ENCODE peak calls at places on chromosome 5, in six cellular contexts. K, W, Y, J, Q and B are unnamed samples.
A peak's percentile ranks its signal among the peaks of the same experiment; 100 is the strongest.

GRCh38 chr5:9538504-9538903 is 7.4 kb downstream of the SEMA5A start:
- DNase-seq in K (no peak), W (no peak), Y (no peak), J (no peak), Q (no peak), B (no peak)

GRCh38 chr5:35608881-35609779 is 8.5 kb upstream of the SPEF2 start:
- DNase-seq in K (no peak), W (peak; percentile 36), Y (no peak), J (no peak), Q (no peak), B (no peak)

GRCh38 chr5:172862165-172862801 is 28.2 kb downstream of the ERGIC1 start:
- DNase-seq in K (no peak), W (no peak), Y (no peak), J (no peak), Q (no peak), B (no peak)

GRCh38 chr5:147576646-147577535 is 67.0 kb upstream of the DPYSL3 start:
- DNase-seq in K (no peak), W (peak; percentile 53), Y (peak; percentile 62), J (peak; percentile 69), Q (peak; percentile 27), B (peak; percentile 43)

GRCh38 chr5:77186990-77187389 is 23.5 kb upstream of the PDE8B start:
- DNase-seq in K (no peak), W (no peak), Y (no peak), J (no peak), Q (no peak), B (no peak)

GRCh38 chr5:169944922-169945675 is 35.2 kb downstream of the INSYN2B start:
- DNase-seq in K (no peak), W (no peak), Y (no peak), J (no peak), Q (no peak), B (no peak)

GRCh38 chr5:169350759-169351240 is 49.9 kb upstream of the SLIT3 start:
- DNase-seq in K (no peak), W (peak; percentile 99), Y (peak; percentile 97), J (peak; percentile 91), Q (no peak), B (no peak)

GRCh38 chr5:122392844-122393243 is 80.8 kb downstream of the SNCAIP start:
- DNase-seq in K (no peak), W (no peak), Y (no peak), J (no peak), Q (no peak), B (no peak)

GRCh38 chr5:136772541-136772940 is 407.2 kb upstream of the TRPC7 start:
- DNase-seq in K (no peak), W (no peak), Y (no peak), J (no peak), Q (no peak), B (no peak)

GRCh38 chr5:643811-644271 is 31.7 kb downstream of the CEP72 start:
- DNase-seq in K (no peak), W (no peak), Y (no peak), J (no peak), Q (no peak), B (no peak)

GRCh38 chr5:110917161-110917875 is 154.2 kb upstream of the TSLP start:
- DNase-seq in K (no peak), W (no peak), Y (no peak), J (no peak), Q (no peak), B (no peak)

GRCh38 chr5:43729846-43730478 is 127.0 kb downstream of the NNT start:
- DNase-seq in K (no peak), W (no peak), Y (peak; percentile 34), J (peak; percentile 28), Q (no peak), B (peak; percentile 38)

GRCh38 chr5:173315495-173316352 is 12.5 kb downstream of the STC2 start:
- DNase-seq in K (no peak), W (peak; percentile 57), Y (peak; percentile 61), J (peak; percentile 42), Q (peak; percentile 61), B (peak; percentile 65)

GRCh38 chr5:134911285-134912215 is 6.6 kb downstream of the PCBD2 start:
- DNase-seq in K (no peak), W (no peak), Y (no peak), J (no peak), Q (no peak), B (no peak)

GRCh38 chr5:61275841-61276240 is 56.2 kb upstream of the ZSWIM6 start:
- DNase-seq in K (no peak), W (peak; percentile 40), Y (peak; percentile 41), J (peak; percentile 46), Q (no peak), B (peak; percentile 89)

GRCh38 chr5:83924171-83924570 is 203.5 kb upstream of the HAPLN1 start:
- DNase-seq in K (no peak), W (no peak), Y (peak; percentile 19), J (peak; percentile 65), Q (no peak), B (no peak)

GRCh38 chr5:167511-167910 is 23.8 kb upstream of the LRRC14B start:
- DNase-seq in K (no peak), W (no peak), Y (peak; percentile 33), J (no peak), Q (no peak), B (no peak)

GRCh38 chr5:96331210-96331609 is 101.8 kb downstream of the PCSK1 start:
- DNase-seq in K (no peak), W (no peak), Y (no peak), J (peak; percentile 34), Q (no peak), B (no peak)

GRCh38 chr5:154628685-154629084 is 126.5 kb upstream of the LARP1 start:
- DNase-seq in K (no peak), W (no peak), Y (no peak), J (no peak), Q (no peak), B (no peak)

GRCh38 chr5:141881886-141882285 is 3.7 kb upstream of the PCDH1 start:
- DNase-seq in K (no peak), W (no peak), Y (no peak), J (no peak), Q (no peak), B (no peak)

GRCh38 chr5:130502702-130503101 is 598.4 kb downstream of the CHSY3 start:
- DNase-seq in K (no peak), W (no peak), Y (no peak), J (no peak), Q (no peak), B (no peak)

GRCh38 chr5:32733582-32734340 is 22.6 kb downstream of the NPR3 start:
- DNase-seq in K (no peak), W (no peak), Y (no peak), J (no peak), Q (no peak), B (no peak)

GRCh38 chr5:81787843-81788242 is 36.9 kb upstream of the SSBP2 start:
- DNase-seq in K (no peak), W (no peak), Y (peak; percentile 23), J (peak; percentile 40), Q (no peak), B (no peak)